ENCODE peak calls at places on chromosomes 6 and 20, in four cellular contexts. One of them, this sample, is unnamed.

GRCh38 chr6:148745926-148746325 is 904 bp upstream of the UST start:
- DNase-seq in lower lobe of right lung: no peak
- DNase-seq in A172: no peak
- DNase-seq in effector memory CD8-positive, alpha-beta T cell: no peak
- DNase-seq in this sample: no peak

GRCh38 chr6:140806431-140806830 is 1326.3 kb upstream of the GJE1 start:
- DNase-seq in lower lobe of right lung: no peak
- DNase-seq in A172: no peak
- DNase-seq in effector memory CD8-positive, alpha-beta T cell: no peak
- DNase-seq in this sample: no peak

GRCh38 chr6:30207619-30208295 is 5.4 kb downstream of the TRIM26 start:
- DNase-seq in lower lobe of right lung: no peak
- DNase-seq in A172: no peak
- DNase-seq in effector memory CD8-positive, alpha-beta T cell: no peak
- DNase-seq in this sample: no peak

GRCh38 chr6:158639056-158639455 is 5.5 kb downstream of the DYNLT1 start:
- DNase-seq in lower lobe of right lung: no peak
- DNase-seq in A172: no peak
- DNase-seq in effector memory CD8-positive, alpha-beta T cell: no peak
- DNase-seq in this sample: no peak

GRCh38 chr6:130742282-130742681 is 84.9 kb upstream of the SMLR1 start:
- DNase-seq in lower lobe of right lung: no peak
- DNase-seq in A172: peak
- DNase-seq in effector memory CD8-positive, alpha-beta T cell: no peak
- DNase-seq in this sample: no peak

GRCh38 chr20:59783020-59784010 is 150.1 kb downstream of the SYCP2 start:
- DNase-seq in lower lobe of right lung: no peak
- DNase-seq in A172: peak
- DNase-seq in effector memory CD8-positive, alpha-beta T cell: no peak
- DNase-seq in this sample: no peak

GRCh38 chr6:169719117-169719516 is 5.2 kb downstream of the PHF10 start:
- DNase-seq in lower lobe of right lung: no peak
- DNase-seq in A172: no peak
- DNase-seq in effector memory CD8-positive, alpha-beta T cell: no peak
- DNase-seq in this sample: no peak

GRCh38 chr6:25014806-25015560 is 79.2 kb upstream of the RIPOR2 start:
- DNase-seq in lower lobe of right lung: no peak
- DNase-seq in A172: no peak
- DNase-seq in effector memory CD8-positive, alpha-beta T cell: no peak
- DNase-seq in this sample: no peak

GRCh38 chr6:52598123-52598823 is 21.4 kb upstream of the TRAM2 start:
- DNase-seq in lower lobe of right lung: no peak
- DNase-seq in A172: peak
- DNase-seq in effector memory CD8-positive, alpha-beta T cell: peak
- DNase-seq in this sample: peak

GRCh38 chr6:112475083-112475482 is 128.0 kb downstream of the RFPL4B start:
- DNase-seq in lower lobe of right lung: no peak
- DNase-seq in A172: peak
- DNase-seq in effector memory CD8-positive, alpha-beta T cell: no peak
- DNase-seq in this sample: no peak

GRCh38 chr6:110180228-110181008 is at the start of gene CDC40:
- DNase-seq in lower lobe of right lung: peak
- DNase-seq in A172: no peak
- DNase-seq in effector memory CD8-positive, alpha-beta T cell: peak
- DNase-seq in this sample: no peak

GRCh38 chr6:53956068-53956711 is 155.1 kb upstream of the MLIP start:
- DNase-seq in lower lobe of right lung: peak
- DNase-seq in A172: peak
- DNase-seq in effector memory CD8-positive, alpha-beta T cell: no peak
- DNase-seq in this sample: no peak

GRCh38 chr20:35226775-35227681 is 538 bp downstream of the MMP24 start:
- DNase-seq in lower lobe of right lung: peak
- DNase-seq in A172: peak
- DNase-seq in effector memory CD8-positive, alpha-beta T cell: peak
- DNase-seq in this sample: peak

GRCh38 chr20:22921595-22922421 is 113.3 kb upstream of the SSTR4 start:
- DNase-seq in lower lobe of right lung: no peak
- DNase-seq in A172: peak
- DNase-seq in effector memory CD8-positive, alpha-beta T cell: no peak
- DNase-seq in this sample: no peak

GRCh38 chr20:38725458-38725958 is 1.2 kb downstream of the SLC32A1 start:
- DNase-seq in lower lobe of right lung: no peak
- DNase-seq in A172: no peak
- DNase-seq in effector memory CD8-positive, alpha-beta T cell: no peak
- DNase-seq in this sample: no peak

GRCh38 chr20:51366155-51366886 is 176.2 kb downstream of the NFATC2 start:
- DNase-seq in lower lobe of right lung: no peak
- DNase-seq in A172: peak
- DNase-seq in effector memory CD8-positive, alpha-beta T cell: no peak
- DNase-seq in this sample: no peak

GRCh38 chr6:142429195-142429594 is 127.4 kb downstream of the ADGRG6 start:
- DNase-seq in lower lobe of right lung: no peak
- DNase-seq in A172: no peak
- DNase-seq in effector memory CD8-positive, alpha-beta T cell: no peak
- DNase-seq in this sample: no peak

GRCh38 chr20:24686156-24686555 is 216.7 kb downstream of the SYNDIG1 start:
- DNase-seq in lower lobe of right lung: no peak
- DNase-seq in A172: no peak
- DNase-seq in effector memory CD8-positive, alpha-beta T cell: no peak
- DNase-seq in this sample: no peak

GRCh38 chr6:2434116-2434515 is 188.7 kb upstream of the GMDS start:
- DNase-seq in lower lobe of right lung: no peak
- DNase-seq in A172: no peak
- DNase-seq in effector memory CD8-positive, alpha-beta T cell: no peak
- DNase-seq in this sample: no peak

GRCh38 chr6:87756858-87757257 is 54.8 kb upstream of the AKIRIN2 start:
- DNase-seq in lower lobe of right lung: peak
- DNase-seq in A172: peak
- DNase-seq in effector memory CD8-positive, alpha-beta T cell: no peak
- DNase-seq in this sample: no peak

GRCh38 chr6:139568956-139569538 is 194.6 kb upstream of the CITED2 start:
- DNase-seq in lower lobe of right lung: no peak
- DNase-seq in A172: peak
- DNase-seq in effector memory CD8-positive, alpha-beta T cell: no peak
- DNase-seq in this sample: no peak

GRCh38 chr20:5085380-5085779 is 34.4 kb downstream of the PCNA start:
- DNase-seq in lower lobe of right lung: peak
- DNase-seq in A172: no peak
- DNase-seq in effector memory CD8-positive, alpha-beta T cell: no peak
- DNase-seq in this sample: no peak

GRCh38 chr6:130417951-130418350 is 52.1 kb downstream of the TMEM200A start:
- DNase-seq in lower lobe of right lung: no peak
- DNase-seq in A172: no peak
- DNase-seq in effector memory CD8-positive, alpha-beta T cell: no peak
- DNase-seq in this sample: no peak

GRCh38 chr6:121354764-121355163 is 20.5 kb upstream of the TBC1D32 start:
- DNase-seq in lower lobe of right lung: no peak
- DNase-seq in A172: no peak
- DNase-seq in effector memory CD8-positive, alpha-beta T cell: no peak
- DNase-seq in this sample: no peak

GRCh38 chr6:24581084-24581669 is 64.8 kb downstream of the KIAA0319 start:
- DNase-seq in lower lobe of right lung: peak
- DNase-seq in A172: peak
- DNase-seq in effector memory CD8-positive, alpha-beta T cell: peak
- DNase-seq in this sample: peak

GRCh38 chr6:138485005-138485545 is 14.2 kb downstream of the NHSL1 start:
- DNase-seq in lower lobe of right lung: no peak
- DNase-seq in A172: peak
- DNase-seq in effector memory CD8-positive, alpha-beta T cell: no peak
- DNase-seq in this sample: no peak

GRCh38 chr6:132715204-132715603 is 1.3 kb upstream of the VNN1 start:
- DNase-seq in lower lobe of right lung: no peak
- DNase-seq in A172: peak
- DNase-seq in effector memory CD8-positive, alpha-beta T cell: no peak
- DNase-seq in this sample: no peak

GRCh38 chr20:63736893-63737689 is 627 bp downstream of the LIME1 start:
- DNase-seq in lower lobe of right lung: no peak
- DNase-seq in A172: no peak
- DNase-seq in effector memory CD8-positive, alpha-beta T cell: peak
- DNase-seq in this sample: peak

GRCh38 chr6:17352302-17352701 is 41.1 kb upstream of the CAP2 start:
- DNase-seq in lower lobe of right lung: no peak
- DNase-seq in A172: peak
- DNase-seq in effector memory CD8-positive, alpha-beta T cell: no peak
- DNase-seq in this sample: no peak

GRCh38 chr20:61131944-61132343 is 120.1 kb upstream of the CDH4 start:
- DNase-seq in lower lobe of right lung: no peak
- DNase-seq in A172: no peak
- DNase-seq in effector memory CD8-positive, alpha-beta T cell: no peak
- DNase-seq in this sample: no peak

GRCh38 chr20:36467076-36467999 is 74.0 kb upstream of the MYL9 start:
- DNase-seq in lower lobe of right lung: peak
- DNase-seq in A172: peak
- DNase-seq in effector memory CD8-positive, alpha-beta T cell: peak
- DNase-seq in this sample: peak

GRCh38 chr6:170177383-170178265 is 113.3 kb downstream of the DLL1 start:
- DNase-seq in lower lobe of right lung: peak
- DNase-seq in A172: no peak
- DNase-seq in effector memory CD8-positive, alpha-beta T cell: no peak
- DNase-seq in this sample: no peak

GRCh38 chr6:148415511-148416286 is 73.1 kb downstream of the SASH1 start:
- DNase-seq in lower lobe of right lung: no peak
- DNase-seq in A172: no peak
- DNase-seq in effector memory CD8-positive, alpha-beta T cell: no peak
- DNase-seq in this sample: no peak

GRCh38 chr6:30885999-30886896 is 1.9 kb downstream of the DDR1 start:
- DNase-seq in lower lobe of right lung: no peak
- DNase-seq in A172: peak
- DNase-seq in effector memory CD8-positive, alpha-beta T cell: no peak
- DNase-seq in this sample: no peak

GRCh38 chr20:24465168-24465567 is 4.3 kb upstream of the SYNDIG1 start:
- DNase-seq in lower lobe of right lung: no peak
- DNase-seq in A172: no peak
- DNase-seq in effector memory CD8-positive, alpha-beta T cell: no peak
- DNase-seq in this sample: no peak

GRCh38 chr20:4445780-4446179 is 275.9 kb upstream of the PRND start:
- DNase-seq in lower lobe of right lung: no peak
- DNase-seq in A172: no peak
- DNase-seq in effector memory CD8-positive, alpha-beta T cell: no peak
- DNase-seq in this sample: no peak

GRCh38 chr6:3090013-3090412 is 21.7 kb downstream of the RIPK1 start:
- DNase-seq in lower lobe of right lung: no peak
- DNase-seq in A172: no peak
- DNase-seq in effector memory CD8-positive, alpha-beta T cell: no peak
- DNase-seq in this sample: no peak

GRCh38 chr20:15113374-15113773 is 776.0 kb upstream of the FLRT3 start:
- DNase-seq in lower lobe of right lung: no peak
- DNase-seq in A172: no peak
- DNase-seq in effector memory CD8-positive, alpha-beta T cell: no peak
- DNase-seq in this sample: no peak

GRCh38 chr20:14009206-14009605 is 13.9 kb downstream of the MACROD2 start:
- DNase-seq in lower lobe of right lung: no peak
- DNase-seq in A172: no peak
- DNase-seq in effector memory CD8-positive, alpha-beta T cell: no peak
- DNase-seq in this sample: no peak